ENCODE peak calls at places on chromosome 17, in eight cellular contexts. X is AG04449, I is heart left ventricle, O is GM23338, F is thoracic aorta, V is GM10248, J is neural progenitor cell, P is ovary. H is an unnamed sample.

GRCh38 chr17:61250335-61250890 is 149.2 kb upstream of the TBX2 start:
- DNase-seq in I (no peak), P (no peak), J (no peak), V (no peak), O (no peak), X (peak; percentile 24), F (no peak), H (no peak)

GRCh38 chr17:50620848-50621247 is 13.8 kb upstream of the ABCC3 start:
- DNase-seq in X (no peak), F (no peak), P (no peak), I (no peak), V (no peak), J (peak; percentile 49), O (peak; percentile 72), H (no peak)

GRCh38 chr17:3583456-3583855 is 25.8 kb downstream of the TRPV1 start:
- DNase-seq in P (no peak), F (no peak), O (no peak), I (no peak), X (no peak), V (no peak), J (no peak), H (no peak)

GRCh38 chr17:2602597-2603017 is 9.2 kb downstream of the PAFAH1B1 start:
- DNase-seq in P (no peak), I (no peak), O (no peak), J (no peak), F (no peak), X (no peak), V (no peak), H (no peak)

GRCh38 chr17:15502315-15503112 is 35.1 kb upstream of the CDRT4 start:
- DNase-seq in O (peak; percentile 97), I (peak; percentile 91), J (peak; percentile 91), P (peak; percentile 95), V (peak; percentile 83), F (peak; percentile 80), X (peak; percentile 67), H (peak; percentile 32)

GRCh38 chr17:57420674-57421392 is 164.5 kb downstream of the MSI2 start:
- DNase-seq in O (no peak), J (no peak), I (no peak), V (no peak), P (no peak), X (no peak), F (no peak), H (no peak)

GRCh38 chr17:74568116-74568873 is 986 bp upstream of the CD300H start:
- DNase-seq in O (no peak), F (no peak), V (no peak), P (no peak), I (no peak), J (no peak), X (no peak), H (no peak)

GRCh38 chr17:50308666-50309065 is 34.4 kb downstream of the TMEM92 start:
- DNase-seq in P (no peak), X (no peak), I (no peak), V (no peak), J (no peak), F (no peak), O (no peak), H (no peak)

GRCh38 chr17:63966646-63967265 is 6.0 kb downstream of the SCN4A start:
- DNase-seq in O (no peak), J (no peak), V (peak; percentile 53), P (no peak), I (no peak), X (no peak), F (no peak), H (peak; percentile 76)

GRCh38 chr17:40958086-40958953 is 8.4 kb downstream of the KRT39 start:
- DNase-seq in V (no peak), X (no peak), J (no peak), F (no peak), O (peak; percentile 65), P (no peak), I (no peak), H (no peak)

GRCh38 chr17:2701996-2702741 is 9.4 kb downstream of the CLUH start:
- DNase-seq in F (no peak), I (peak; percentile 18), J (no peak), O (peak; percentile 50), V (no peak), P (peak; percentile 26), X (no peak), H (no peak)

GRCh38 chr17:39673335-39674081 is 5.3 kb downstream of the PNMT start:
- DNase-seq in F (no peak), X (no peak), O (no peak), I (no peak), J (no peak), P (peak; percentile 25), V (no peak), H (no peak)

GRCh38 chr17:62017912-62018311 is 47.2 kb downstream of the MED13 start:
- DNase-seq in V (no peak), J (no peak), O (no peak), F (no peak), P (no peak), X (no peak), I (no peak), H (no peak)

GRCh38 chr17:9032151-9032550 is 10.8 kb downstream of the NTN1 start:
- DNase-seq in O (no peak), I (no peak), J (no peak), X (no peak), F (no peak), V (no peak), P (no peak), H (no peak)
- TF ChIP-seq CTCF in O (no peak), I (no peak), J (no peak), X (no peak), F (no peak), V (no peak), P (no peak), H (no peak)

GRCh38 chr17:81558941-81559806 is 7.0 kb upstream of the FAAP100 start:
- DNase-seq in P (no peak), V (no peak), O (peak; percentile 61), J (peak; percentile 27), X (no peak), F (no peak), I (peak; percentile 57), H (no peak)
- TF ChIP-seq CTCF in P (no peak), V (no peak), O (peak; percentile 47), J (peak; percentile 14), X (peak; percentile 39), F (no peak), I (peak; percentile 33), H (no peak)

GRCh38 chr17:5282639-5283217 is 644 bp downstream of the RABEP1 start:
- DNase-seq in X (no peak), F (no peak), P (peak; percentile 60), I (peak; percentile 37), V (no peak), O (peak; percentile 12), J (no peak), H (no peak)

GRCh38 chr17:5283531-5284315 is 1.6 kb downstream of the RABEP1 start:
- DNase-seq in V (no peak), J (peak; percentile 16), P (no peak), X (no peak), I (no peak), F (no peak), O (no peak), H (no peak)

GRCh38 chr17:5286846-5287245 is 4.8 kb downstream of the RABEP1 start:
- DNase-seq in F (no peak), P (no peak), V (no peak), O (peak; percentile 49), X (no peak), J (no peak), I (no peak), H (no peak)

GRCh38 chr17:5281814-5282638 is at the start of gene RABEP1:
- DNase-seq in I (peak; percentile 94), J (peak; percentile 97), F (peak; percentile 69), V (peak; percentile 96), X (peak; percentile 23), O (peak; percentile 93), P (peak; percentile 95), H (peak; percentile 85)
- TF ChIP-seq CTCF in I (peak; percentile 30), J (peak; percentile 12), F (peak; percentile 54), V (no peak), X (no peak), O (no peak), P (no peak), H (no peak)

GRCh38 chr17:58631523-58632323 is 60.1 kb downstream of the TEX14 start:
- DNase-seq in P (peak; percentile 96), F (peak; percentile 68), V (peak; percentile 87), I (peak; percentile 94), X (peak; percentile 98), J (peak; percentile 96), O (peak; percentile 99), H (peak; percentile 94)
- TF ChIP-seq CTCF in P (peak; percentile 18), F (no peak), V (no peak), I (no peak), X (peak; percentile 29), J (peak; percentile 9), O (peak; percentile 12), H (no peak)

GRCh38 chr17:43477832-43478634 is 5.7 kb upstream of the DHX8 start:
- DNase-seq in O (no peak), J (no peak), F (no peak), P (no peak), V (no peak), X (no peak), I (no peak), H (no peak)
- TF ChIP-seq CTCF in O (no peak), J (no peak), F (no peak), P (no peak), V (no peak), X (no peak), I (no peak), H (no peak)

GRCh38 chr17:55717898-55718735 is 4.5 kb downstream of the TMEM100 start:
- DNase-seq in X (no peak), I (peak; percentile 68), P (peak; percentile 85), O (peak; percentile 92), J (peak; percentile 85), V (peak; percentile 24), F (no peak), H (peak; percentile 64)
- TF ChIP-seq CTCF in X (peak; percentile 60), I (peak; percentile 73), P (peak; percentile 66), O (peak; percentile 70), J (peak; percentile 88), V (peak; percentile 60), F (peak; percentile 77), H (peak; percentile 66)

DNA sequence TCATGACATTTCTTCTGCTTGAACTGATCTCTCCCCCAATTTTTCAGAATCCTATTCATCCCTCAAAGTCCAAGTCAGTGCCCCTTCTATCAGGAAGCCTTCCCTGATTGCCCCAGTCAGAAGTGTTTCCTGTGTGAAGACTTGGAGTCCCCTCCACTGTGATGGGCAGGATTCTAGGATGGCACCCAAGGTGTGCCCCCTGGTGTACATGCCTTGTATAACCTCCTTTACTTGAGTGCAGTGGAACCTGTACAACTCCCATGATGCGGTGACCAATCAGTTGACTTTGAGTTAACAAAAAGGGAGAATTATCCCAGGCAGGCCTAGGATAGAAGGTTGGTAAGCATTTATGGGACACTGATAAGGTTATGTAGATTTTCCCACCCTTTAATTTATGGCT is 23.4 kb downstream of the MYH13 start:
- DNase-seq in I (no peak), J (peak; percentile 34), V (no peak), P (no peak), X (no peak), F (no peak), O (peak; percentile 69), H (no peak)
- TF ChIP-seq CTCF in I (no peak), J (peak; percentile 53), V (no peak), P (no peak), X (peak; percentile 10), F (no peak), O (peak; percentile 74), H (no peak)

GRCh38 chr17:32461853-32462617 is 17.7 kb downstream of the PSMD11 start:
- DNase-seq in J (peak; percentile 73), I (no peak), X (no peak), O (peak; percentile 89), F (no peak), V (no peak), P (peak; percentile 56), H (peak; percentile 46)
- TF ChIP-seq CTCF in J (peak; percentile 75), I (peak; percentile 43), X (peak; percentile 29), O (peak; percentile 57), F (peak; percentile 48), V (peak; percentile 43), P (peak; percentile 23), H (peak; percentile 56)